ENCODE peak calls at places on chromosomes 6 and 20, in eight cellular contexts. One of them, this sample, is unnamed.

GRCh38 chr6:22102671-22103070 is 194.2 kb downstream of the PRL start:
- DNase-seq in adrenal gland: no peak
- DNase-seq in heart right ventricle: no peak
- DNase-seq in activated T-helper 1 cell treated with Interleukin-2 at 50 U/mL for 16 hours: no peak
- DNase-seq in occipital lobe: no peak
- DNase-seq in Kasumi-1: no peak
- DNase-seq in CD8-positive, alpha-beta memory T cell: no peak
- DNase-seq in stomach: no peak
- DNase-seq in this sample: no peak

GRCh38 chr20:50930139-50931047 is 844 bp downstream of the ADNP start:
- DNase-seq in adrenal gland: peak
- DNase-seq in heart right ventricle: peak
- DNase-seq in activated T-helper 1 cell treated with Interleukin-2 at 50 U/mL for 16 hours: peak
- DNase-seq in occipital lobe: no peak
- DNase-seq in Kasumi-1: no peak
- DNase-seq in CD8-positive, alpha-beta memory T cell: peak
- DNase-seq in stomach: peak
- DNase-seq in this sample: no peak

GRCh38 chr6:158567152-158567551 is 7.3 kb downstream of the TMEM181 start:
- DNase-seq in adrenal gland: no peak
- DNase-seq in heart right ventricle: no peak
- DNase-seq in activated T-helper 1 cell treated with Interleukin-2 at 50 U/mL for 16 hours: no peak
- DNase-seq in occipital lobe: no peak
- DNase-seq in Kasumi-1: no peak
- DNase-seq in CD8-positive, alpha-beta memory T cell: no peak
- DNase-seq in stomach: no peak
- DNase-seq in this sample: no peak

GRCh38 chr6:36677753-36678487 is 594 bp upstream of the CDKN1A start:
- DNase-seq in adrenal gland: no peak
- DNase-seq in heart right ventricle: no peak
- DNase-seq in activated T-helper 1 cell treated with Interleukin-2 at 50 U/mL for 16 hours: no peak
- DNase-seq in occipital lobe: no peak
- DNase-seq in Kasumi-1: no peak
- DNase-seq in CD8-positive, alpha-beta memory T cell: no peak
- DNase-seq in stomach: no peak
- DNase-seq in this sample: no peak

GRCh38 chr20:62737271-62737761 is 28.7 kb downstream of the NTSR1 start:
- DNase-seq in adrenal gland: no peak
- DNase-seq in heart right ventricle: no peak
- DNase-seq in activated T-helper 1 cell treated with Interleukin-2 at 50 U/mL for 16 hours: no peak
- DNase-seq in occipital lobe: no peak
- DNase-seq in Kasumi-1: no peak
- DNase-seq in CD8-positive, alpha-beta memory T cell: no peak
- DNase-seq in stomach: no peak
- DNase-seq in this sample: no peak

GRCh38 chr20:54113553-54113952 is 43.2 kb upstream of the BCAS1 start:
- DNase-seq in adrenal gland: no peak
- DNase-seq in heart right ventricle: no peak
- DNase-seq in activated T-helper 1 cell treated with Interleukin-2 at 50 U/mL for 16 hours: no peak
- DNase-seq in occipital lobe: no peak
- DNase-seq in Kasumi-1: no peak
- DNase-seq in CD8-positive, alpha-beta memory T cell: no peak
- DNase-seq in stomach: no peak
- DNase-seq in this sample: no peak

GRCh38 chr6:112502348-112503130 is 155.4 kb downstream of the RFPL4B start:
- DNase-seq in adrenal gland: no peak
- DNase-seq in heart right ventricle: no peak
- DNase-seq in activated T-helper 1 cell treated with Interleukin-2 at 50 U/mL for 16 hours: no peak
- DNase-seq in occipital lobe: no peak
- DNase-seq in Kasumi-1: peak
- DNase-seq in CD8-positive, alpha-beta memory T cell: no peak
- DNase-seq in stomach: no peak
- DNase-seq in this sample: no peak

GRCh38 chr6:138101946-138102731 is 5.1 kb downstream of the PERP start:
- DNase-seq in adrenal gland: no peak
- DNase-seq in heart right ventricle: no peak
- DNase-seq in activated T-helper 1 cell treated with Interleukin-2 at 50 U/mL for 16 hours: no peak
- DNase-seq in occipital lobe: no peak
- DNase-seq in Kasumi-1: no peak
- DNase-seq in CD8-positive, alpha-beta memory T cell: no peak
- DNase-seq in stomach: no peak
- DNase-seq in this sample: no peak

GRCh38 chr20:53129557-53129956 is 157.4 kb downstream of the TSHZ2 start:
- DNase-seq in adrenal gland: no peak
- DNase-seq in heart right ventricle: no peak
- DNase-seq in activated T-helper 1 cell treated with Interleukin-2 at 50 U/mL for 16 hours: no peak
- DNase-seq in occipital lobe: no peak
- DNase-seq in Kasumi-1: no peak
- DNase-seq in CD8-positive, alpha-beta memory T cell: no peak
- DNase-seq in stomach: no peak
- DNase-seq in this sample: no peak

GRCh38 chr6:10522929-10523573 is 1.9 kb downstream of the GCNT2 start:
- DNase-seq in adrenal gland: no peak
- DNase-seq in heart right ventricle: no peak
- DNase-seq in activated T-helper 1 cell treated with Interleukin-2 at 50 U/mL for 16 hours: no peak
- DNase-seq in occipital lobe: no peak
- DNase-seq in Kasumi-1: no peak
- DNase-seq in CD8-positive, alpha-beta memory T cell: no peak
- DNase-seq in stomach: peak
- DNase-seq in this sample: no peak

GRCh38 chr20:56422131-56422823 is 10.2 kb downstream of the CASS4 start:
- DNase-seq in adrenal gland: peak
- DNase-seq in heart right ventricle: no peak
- DNase-seq in activated T-helper 1 cell treated with Interleukin-2 at 50 U/mL for 16 hours: no peak
- DNase-seq in occipital lobe: no peak
- DNase-seq in Kasumi-1: peak
- DNase-seq in CD8-positive, alpha-beta memory T cell: no peak
- DNase-seq in stomach: no peak
- DNase-seq in this sample: no peak

GRCh38 chr6:95083506-95083905 is 493.8 kb upstream of the MANEA start:
- DNase-seq in adrenal gland: no peak
- DNase-seq in heart right ventricle: no peak
- DNase-seq in activated T-helper 1 cell treated with Interleukin-2 at 50 U/mL for 16 hours: no peak
- DNase-seq in occipital lobe: no peak
- DNase-seq in Kasumi-1: no peak
- DNase-seq in CD8-positive, alpha-beta memory T cell: no peak
- DNase-seq in stomach: no peak
- DNase-seq in this sample: no peak

GRCh38 chr6:126662966-126663365 is 323.1 kb downstream of the CENPW start:
- DNase-seq in adrenal gland: no peak
- DNase-seq in heart right ventricle: no peak
- DNase-seq in activated T-helper 1 cell treated with Interleukin-2 at 50 U/mL for 16 hours: no peak
- DNase-seq in occipital lobe: no peak
- DNase-seq in Kasumi-1: no peak
- DNase-seq in CD8-positive, alpha-beta memory T cell: no peak
- DNase-seq in stomach: no peak
- DNase-seq in this sample: no peak

GRCh38 chr6:28315628-28316027 is 20.3 kb downstream of the ZSCAN31 start:
- DNase-seq in adrenal gland: peak
- DNase-seq in heart right ventricle: no peak
- DNase-seq in activated T-helper 1 cell treated with Interleukin-2 at 50 U/mL for 16 hours: no peak
- DNase-seq in occipital lobe: peak
- DNase-seq in Kasumi-1: no peak
- DNase-seq in CD8-positive, alpha-beta memory T cell: no peak
- DNase-seq in stomach: no peak
- DNase-seq in this sample: no peak

GRCh38 chr6:127816643-127817042 is 84.2 kb downstream of the THEMIS start:
- DNase-seq in adrenal gland: no peak
- DNase-seq in heart right ventricle: no peak
- DNase-seq in activated T-helper 1 cell treated with Interleukin-2 at 50 U/mL for 16 hours: no peak
- DNase-seq in occipital lobe: no peak
- DNase-seq in Kasumi-1: no peak
- DNase-seq in CD8-positive, alpha-beta memory T cell: no peak
- DNase-seq in stomach: no peak
- DNase-seq in this sample: no peak

GRCh38 chr6:34272022-34272926 is 23.5 kb upstream of the SMIM29 start:
- DNase-seq in adrenal gland: no peak
- DNase-seq in heart right ventricle: no peak
- DNase-seq in activated T-helper 1 cell treated with Interleukin-2 at 50 U/mL for 16 hours: no peak
- DNase-seq in occipital lobe: no peak
- DNase-seq in Kasumi-1: peak
- DNase-seq in CD8-positive, alpha-beta memory T cell: no peak
- DNase-seq in stomach: no peak
- DNase-seq in this sample: no peak

GRCh38 chr6:110180228-110181008 is at the start of gene CDC40:
- DNase-seq in adrenal gland: peak
- DNase-seq in heart right ventricle: peak
- DNase-seq in activated T-helper 1 cell treated with Interleukin-2 at 50 U/mL for 16 hours: peak
- DNase-seq in occipital lobe: peak
- DNase-seq in Kasumi-1: peak
- DNase-seq in CD8-positive, alpha-beta memory T cell: peak
- DNase-seq in stomach: peak
- DNase-seq in this sample: no peak

GRCh38 chr6:76026101-76026500 is 46.4 kb downstream of the IMPG1 start:
- DNase-seq in adrenal gland: no peak
- DNase-seq in heart right ventricle: no peak
- DNase-seq in activated T-helper 1 cell treated with Interleukin-2 at 50 U/mL for 16 hours: no peak
- DNase-seq in occipital lobe: no peak
- DNase-seq in Kasumi-1: no peak
- DNase-seq in CD8-positive, alpha-beta memory T cell: no peak
- DNase-seq in stomach: no peak
- DNase-seq in this sample: no peak

GRCh38 chr20:35295674-35296073 is 3.4 kb upstream of the FAM83C start:
- DNase-seq in adrenal gland: no peak
- DNase-seq in heart right ventricle: no peak
- DNase-seq in activated T-helper 1 cell treated with Interleukin-2 at 50 U/mL for 16 hours: no peak
- DNase-seq in occipital lobe: no peak
- DNase-seq in Kasumi-1: no peak
- DNase-seq in CD8-positive, alpha-beta memory T cell: no peak
- DNase-seq in stomach: no peak
- DNase-seq in this sample: no peak

GRCh38 chr6:39343461-39343870 is 21.0 kb upstream of the KCNK16 start:
- DNase-seq in adrenal gland: no peak
- DNase-seq in heart right ventricle: no peak
- DNase-seq in activated T-helper 1 cell treated with Interleukin-2 at 50 U/mL for 16 hours: no peak
- DNase-seq in occipital lobe: no peak
- DNase-seq in Kasumi-1: no peak
- DNase-seq in CD8-positive, alpha-beta memory T cell: no peak
- DNase-seq in stomach: no peak
- DNase-seq in this sample: no peak

GRCh38 chr20:57619053-57619831 is 984 bp downstream of the ZBP1 start:
- DNase-seq in adrenal gland: no peak
- DNase-seq in heart right ventricle: no peak
- DNase-seq in activated T-helper 1 cell treated with Interleukin-2 at 50 U/mL for 16 hours: peak
- DNase-seq in occipital lobe: no peak
- DNase-seq in Kasumi-1: peak
- DNase-seq in CD8-positive, alpha-beta memory T cell: peak
- DNase-seq in stomach: peak
- DNase-seq in this sample: no peak

GRCh38 chr20:10263385-10264165 is 44.9 kb downstream of the SNAP25 start:
- DNase-seq in adrenal gland: no peak
- DNase-seq in heart right ventricle: no peak
- DNase-seq in activated T-helper 1 cell treated with Interleukin-2 at 50 U/mL for 16 hours: no peak
- DNase-seq in occipital lobe: no peak
- DNase-seq in Kasumi-1: no peak
- DNase-seq in CD8-positive, alpha-beta memory T cell: no peak
- DNase-seq in stomach: no peak
- DNase-seq in this sample: no peak

GRCh38 chr6:150755042-150755441 is 110.5 kb upstream of the MTHFD1L start:
- DNase-seq in adrenal gland: no peak
- DNase-seq in heart right ventricle: no peak
- DNase-seq in activated T-helper 1 cell treated with Interleukin-2 at 50 U/mL for 16 hours: no peak
- DNase-seq in occipital lobe: no peak
- DNase-seq in Kasumi-1: no peak
- DNase-seq in CD8-positive, alpha-beta memory T cell: no peak
- DNase-seq in stomach: no peak
- DNase-seq in this sample: no peak

GRCh38 chr20:23278172-23278571 is 72.4 kb upstream of the NXT1 start:
- DNase-seq in adrenal gland: no peak
- DNase-seq in heart right ventricle: no peak
- DNase-seq in activated T-helper 1 cell treated with Interleukin-2 at 50 U/mL for 16 hours: no peak
- DNase-seq in occipital lobe: no peak
- DNase-seq in Kasumi-1: no peak
- DNase-seq in CD8-positive, alpha-beta memory T cell: no peak
- DNase-seq in stomach: no peak
- DNase-seq in this sample: no peak

GRCh38 chr20:62025832-62026563 is 39.7 kb downstream of the TAF4 start:
- DNase-seq in adrenal gland: peak
- DNase-seq in heart right ventricle: peak
- DNase-seq in activated T-helper 1 cell treated with Interleukin-2 at 50 U/mL for 16 hours: no peak
- DNase-seq in occipital lobe: no peak
- DNase-seq in Kasumi-1: peak
- DNase-seq in CD8-positive, alpha-beta memory T cell: no peak
- DNase-seq in stomach: no peak
- DNase-seq in this sample: no peak

GRCh38 chr6:13769034-13769654 is 45.2 kb downstream of the MCUR1 start:
- DNase-seq in adrenal gland: no peak
- DNase-seq in heart right ventricle: no peak
- DNase-seq in activated T-helper 1 cell treated with Interleukin-2 at 50 U/mL for 16 hours: no peak
- DNase-seq in occipital lobe: no peak
- DNase-seq in Kasumi-1: no peak
- DNase-seq in CD8-positive, alpha-beta memory T cell: no peak
- DNase-seq in stomach: peak
- DNase-seq in this sample: no peak

GRCh38 chr20:61185841-61186601 is 66.0 kb upstream of the CDH4 start:
- DNase-seq in adrenal gland: no peak
- DNase-seq in heart right ventricle: no peak
- DNase-seq in activated T-helper 1 cell treated with Interleukin-2 at 50 U/mL for 16 hours: no peak
- DNase-seq in occipital lobe: no peak
- DNase-seq in Kasumi-1: no peak
- DNase-seq in CD8-positive, alpha-beta memory T cell: no peak
- DNase-seq in stomach: no peak
- DNase-seq in this sample: no peak

GRCh38 chr20:63857751-63858392 is 3.4 kb upstream of the ABHD16B start:
- DNase-seq in adrenal gland: peak
- DNase-seq in heart right ventricle: peak
- DNase-seq in activated T-helper 1 cell treated with Interleukin-2 at 50 U/mL for 16 hours: no peak
- DNase-seq in occipital lobe: no peak
- DNase-seq in Kasumi-1: no peak
- DNase-seq in CD8-positive, alpha-beta memory T cell: no peak
- DNase-seq in stomach: no peak
- DNase-seq in this sample: no peak

GRCh38 chr6:132780770-132781371 is 17.6 kb downstream of the SLC18B1 start:
- DNase-seq in adrenal gland: no peak
- DNase-seq in heart right ventricle: no peak
- DNase-seq in activated T-helper 1 cell treated with Interleukin-2 at 50 U/mL for 16 hours: no peak
- DNase-seq in occipital lobe: no peak
- DNase-seq in Kasumi-1: peak
- DNase-seq in CD8-positive, alpha-beta memory T cell: no peak
- DNase-seq in stomach: no peak
- DNase-seq in this sample: no peak

GRCh38 chr6:139970591-139970991 is 596.1 kb upstream of the CITED2 start:
- DNase-seq in adrenal gland: no peak
- DNase-seq in heart right ventricle: no peak
- DNase-seq in activated T-helper 1 cell treated with Interleukin-2 at 50 U/mL for 16 hours: no peak
- DNase-seq in occipital lobe: no peak
- DNase-seq in Kasumi-1: peak
- DNase-seq in CD8-positive, alpha-beta memory T cell: no peak
- DNase-seq in stomach: no peak
- DNase-seq in this sample: no peak

GRCh38 chr20:11791316-11792228 is 126.1 kb upstream of the BTBD3 start:
- DNase-seq in adrenal gland: no peak
- DNase-seq in heart right ventricle: no peak
- DNase-seq in activated T-helper 1 cell treated with Interleukin-2 at 50 U/mL for 16 hours: no peak
- DNase-seq in occipital lobe: no peak
- DNase-seq in Kasumi-1: no peak
- DNase-seq in CD8-positive, alpha-beta memory T cell: no peak
- DNase-seq in stomach: no peak
- DNase-seq in this sample: no peak

GRCh38 chr6:2157441-2158127 is 87.8 kb downstream of the GMDS start:
- DNase-seq in adrenal gland: no peak
- DNase-seq in heart right ventricle: no peak
- DNase-seq in activated T-helper 1 cell treated with Interleukin-2 at 50 U/mL for 16 hours: no peak
- DNase-seq in occipital lobe: no peak
- DNase-seq in Kasumi-1: no peak
- DNase-seq in CD8-positive, alpha-beta memory T cell: no peak
- DNase-seq in stomach: no peak
- DNase-seq in this sample: no peak